ENCODE peak calls at places on chromosome X, in four cellular contexts. L is IMR-90, O is psoas muscle, V is foreskin keratinocyte. C is an unnamed sample.

GRCh38 chrX:15321447-15321846 is 6.0 kb upstream of the ASB11 start:
- DNase-seq in L (no peak), O (no peak), V (no peak), C (no peak)

GRCh38 chrX:49177338-49177833 is 5.7 kb downstream of the PLP2 start:
- DNase-seq in L (no peak), O (no peak), V (peak), C (peak)

GRCh38 chrX:123833387-123833786 is 26.5 kb upstream of the XIAP start:
- DNase-seq in L (peak), O (no peak), V (peak), C (peak)

GRCh38 chrX:42466706-42467105 is 311.3 kb downstream of the PPP1R2C start:
- DNase-seq in L (no peak), O (no peak), V (peak), C (no peak)

GRCh38 chrX:138745215-138745614 is 33.7 kb upstream of the FGF13 start:
- DNase-seq in L (peak), O (no peak), V (peak), C (no peak)

GRCh38 chrX:149267878-149268813 is 237.0 kb downstream of the IDS start:
- DNase-seq in L (no peak), O (no peak), V (no peak), C (no peak)

GRCh38 chrX:113741744-113742143 is 842.1 kb upstream of the HTR2C start:
- DNase-seq in L (no peak), O (no peak), V (peak), C (no peak)

GRCh38 chrX:136679581-136679980 is 31.6 kb downstream of the CD40LG start:
- DNase-seq in L (no peak), O (no peak), V (no peak), C (no peak)

GRCh38 chrX:11739796-11740195 is 18.2 kb upstream of the MSL3 start:
- DNase-seq in L (no peak), O (no peak), V (no peak), C (no peak)

GRCh38 chrX:47572773-47573333 is 9.4 kb upstream of the TIMP1 start:
- DNase-seq in L (no peak), O (no peak), V (no peak), C (no peak)

GRCh38 chrX:65035451-65035779 is 59.2 kb upstream of the ZC4H2 start:
- DNase-seq in L (peak), O (peak), V (peak), C (peak)

GRCh38 chrX:45954026-45954425 is 591.2 kb downstream of the ZNF674 start:
- DNase-seq in L (no peak), O (no peak), V (no peak), C (no peak)

GRCh38 chrX:101931494-101932248 is at the start of gene ZMAT1:
- DNase-seq in L (peak), O (peak), V (peak), C (peak)

GRCh38 chrX:357693-358471 is 28.8 kb downstream of the PPP2R3B start:
- DNase-seq in L (peak), O (peak), V (no peak), C (peak)

GRCh38 chrX:48737213-48737938 is 24.2 kb upstream of the GLOD5 start:
- DNase-seq in L (peak), O (peak), V (peak), C (peak)

GRCh38 chrX:40495659-40496058 is 85.1 kb upstream of the ATP6AP2 start:
- DNase-seq in L (no peak), O (no peak), V (no peak), C (no peak)

GRCh38 chrX:40502688-40503087 is 78.1 kb upstream of the ATP6AP2 start:
- DNase-seq in L (no peak), O (no peak), V (no peak), C (no peak)

GRCh38 chrX:40501456-40501855 is 79.3 kb upstream of the ATP6AP2 start:
- DNase-seq in L (no peak), O (no peak), V (no peak), C (no peak)

DNA sequence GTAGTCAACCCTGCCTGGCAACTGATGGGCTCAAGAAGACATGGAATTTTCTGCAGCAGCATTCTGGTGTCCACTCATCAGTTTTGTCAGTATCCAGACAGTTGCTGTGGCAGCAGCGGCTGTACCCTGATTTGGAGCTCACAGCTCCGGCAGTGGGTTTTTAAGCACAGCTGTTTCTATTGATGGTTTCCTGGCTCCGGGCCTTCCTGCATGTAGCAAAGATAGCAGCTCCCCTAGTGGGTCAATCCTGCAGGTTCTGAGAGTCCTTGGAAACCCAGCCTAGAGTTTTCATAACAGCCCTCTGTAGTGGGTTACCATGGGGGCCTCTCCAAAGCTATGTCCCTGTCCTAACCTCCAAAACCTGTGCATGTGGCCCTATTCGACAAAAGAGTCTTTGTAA is 84.0 kb upstream of the ATP6AP2 start:
- DNase-seq in L (peak), O (no peak), V (no peak), C (peak)
- H3K27ac ChIP-seq in L (no peak), O (no peak), V (no peak), C (no peak)

GRCh38 chrX:103794117-103794516 is 17.5 kb downstream of the PLP1 start:
- DNase-seq in L (peak), O (no peak), V (no peak), C (no peak)
- H3K27ac ChIP-seq in L (peak), O (no peak), V (no peak), C (peak)

GRCh38 chrX:108439961-108440696 is 491 bp downstream of the COL4A5 start:
- DNase-seq in L (peak), O (peak), V (no peak), C (no peak)
- H3K27ac ChIP-seq in L (peak), O (peak), V (peak), C (no peak)

GRCh38 chrX:118392726-118393125 is 46.8 kb downstream of the WDR44 start:
- DNase-seq in L (peak), O (no peak), V (no peak), C (no peak)
- H3K27ac ChIP-seq in L (no peak), O (no peak), V (no peak), C (no peak)

DNA sequence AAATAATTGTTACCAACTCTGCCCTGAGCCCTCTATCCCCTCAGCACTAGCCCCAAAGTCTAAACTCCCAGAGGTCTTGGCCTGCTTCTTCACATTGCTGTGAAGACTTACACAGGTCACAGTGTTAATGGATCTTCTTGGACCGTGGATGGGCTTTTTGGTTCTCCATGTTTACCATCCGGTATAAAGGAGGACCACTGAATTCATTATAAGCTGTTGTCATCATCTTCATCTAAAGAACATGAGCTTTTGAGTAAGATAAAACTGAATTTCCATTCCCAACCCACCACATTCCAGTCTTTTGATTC is 8.5 kb downstream of the NUDT11 start:
- DNase-seq in L (peak), O (no peak), V (no peak), C (no peak)
- H3K27ac ChIP-seq in L (no peak), O (no peak), V (no peak), C (peak)

GRCh38 chrX:1487401-1487800 is 34.7 kb upstream of the ASMTL start:
- DNase-seq in L (no peak), O (no peak), V (no peak), C (no peak)

GRCh38 chrX:1488141-1488540 is 35.4 kb upstream of the ASMTL start:
- DNase-seq in L (no peak), O (no peak), V (no peak), C (no peak)

GRCh38 chrX:1486749-1487361 is 34.1 kb upstream of the ASMTL start:
- DNase-seq in L (no peak), O (peak), V (no peak), C (no peak)

GRCh38 chrX:1486177-1486576 is 33.5 kb upstream of the ASMTL start:
- DNase-seq in L (no peak), O (no peak), V (no peak), C (no peak)

GRCh38 chrX:1488745-1489144 is 36.0 kb upstream of the ASMTL start:
- DNase-seq in L (no peak), O (no peak), V (no peak), C (no peak)
- H3K27ac ChIP-seq in L (no peak), O (no peak), V (no peak), C (no peak)

DNA sequence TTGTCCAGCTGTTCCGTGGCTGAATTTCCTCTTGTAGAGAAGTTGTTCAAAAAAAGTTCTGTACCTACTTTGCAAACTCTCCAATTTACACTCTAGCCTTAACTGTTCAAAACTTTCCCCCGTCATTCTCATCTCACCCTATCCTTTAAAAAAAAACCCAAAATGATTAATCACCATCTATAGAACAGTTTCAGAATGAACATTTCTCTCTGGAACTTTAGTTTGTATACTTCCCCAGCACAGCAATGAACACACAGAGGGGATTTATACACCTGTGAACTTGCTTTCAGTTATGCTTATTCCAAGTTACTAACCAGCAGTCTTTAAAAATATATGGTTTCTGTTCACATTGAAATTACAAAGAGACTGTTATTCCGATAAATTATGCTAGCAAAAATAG is 1.2 kb downstream of the GEMIN8 start:
- DNase-seq in L (no peak), O (no peak), V (no peak), C (no peak)
- H3K27ac ChIP-seq in L (no peak), O (peak), V (peak), C (peak)

DNA sequence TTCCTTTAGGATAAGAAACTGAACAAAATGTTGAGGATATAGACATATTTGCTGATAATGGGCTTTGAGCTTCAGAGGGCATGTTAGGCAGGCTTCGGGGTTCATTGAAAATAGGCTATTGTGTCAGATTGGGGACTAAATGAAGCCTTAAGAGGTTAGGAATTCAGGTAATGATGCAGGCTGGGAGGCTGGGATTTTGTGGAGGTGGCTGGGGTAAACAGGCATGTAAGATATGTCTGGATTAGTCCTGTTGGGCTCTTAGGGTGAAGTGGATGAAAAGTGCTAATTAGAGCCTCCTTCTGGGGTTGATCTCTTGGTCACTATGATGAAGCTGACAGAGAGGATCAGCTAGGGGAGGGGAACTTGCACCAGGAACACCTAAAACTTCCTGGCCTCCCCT is 80.2 kb upstream of the ESX1 start:
- DNase-seq in L (no peak), O (no peak), V (no peak), C (no peak)
- H3K27ac ChIP-seq in L (no peak), O (no peak), V (no peak), C (peak)

DNA sequence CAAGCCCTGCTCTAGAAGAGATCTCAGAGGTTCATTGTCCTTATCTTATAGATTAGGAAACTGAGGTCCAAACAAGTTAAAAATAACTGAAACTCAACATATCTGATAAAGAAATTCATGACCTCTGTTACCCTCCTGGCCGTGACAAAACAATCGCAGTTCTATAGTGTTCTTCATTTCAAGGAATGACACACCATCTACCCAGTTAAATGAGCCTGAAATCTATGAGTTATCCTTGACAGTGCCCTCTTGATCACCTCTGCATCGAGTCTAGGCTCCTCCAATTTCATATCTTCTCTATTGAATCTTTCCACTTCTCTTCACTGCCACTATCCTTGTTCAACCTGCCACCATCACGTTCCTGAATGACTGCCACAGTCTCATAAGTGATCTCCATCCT is 325.3 kb upstream of the TEX13C start:
- DNase-seq in L (no peak), O (no peak), V (no peak), C (no peak)
- H3K27ac ChIP-seq in L (no peak), O (no peak), V (no peak), C (no peak)